ENCODE peak calls at places on chromosome 3, in seven cellular contexts. One of them, this sample, is unnamed.

GRCh38 chr3:40387001-40387894 is at the start of gene ENTPD3:
- DNase-seq in GM03348: peak
- DNase-seq in HuH-7: no peak
- DNase-seq in PC-9: peak
- DNase-seq in fibroblast of mammary gland: no peak
- DNase-seq in stimulated activated CD8-positive, alpha-beta memory T cell treated with anti-CD3 and anti-CD28 coated beads, Interleukin-4, amount 100 ng/mL, for 4 hours: no peak
- DNase-seq in NAMALWA: no peak
- DNase-seq in this sample: peak

GRCh38 chr3:58041182-58041825 is 33.1 kb downstream of the FLNB start:
- DNase-seq in GM03348: no peak
- DNase-seq in HuH-7: no peak
- DNase-seq in PC-9: no peak
- DNase-seq in fibroblast of mammary gland: no peak
- DNase-seq in stimulated activated CD8-positive, alpha-beta memory T cell treated with anti-CD3 and anti-CD28 coated beads, Interleukin-4, amount 100 ng/mL, for 4 hours: no peak
- DNase-seq in NAMALWA: no peak
- DNase-seq in this sample: no peak

GRCh38 chr3:48826451-48826850 is 21.2 kb downstream of the PRKAR2A start:
- DNase-seq in GM03348: peak
- DNase-seq in HuH-7: no peak
- DNase-seq in PC-9: no peak
- DNase-seq in fibroblast of mammary gland: peak
- DNase-seq in stimulated activated CD8-positive, alpha-beta memory T cell treated with anti-CD3 and anti-CD28 coated beads, Interleukin-4, amount 100 ng/mL, for 4 hours: no peak
- DNase-seq in NAMALWA: no peak
- DNase-seq in this sample: no peak

GRCh38 chr3:108092556-108092955 is 1.7 kb upstream of the CD47 start:
- DNase-seq in GM03348: no peak
- DNase-seq in HuH-7: no peak
- DNase-seq in PC-9: no peak
- DNase-seq in fibroblast of mammary gland: no peak
- DNase-seq in stimulated activated CD8-positive, alpha-beta memory T cell treated with anti-CD3 and anti-CD28 coated beads, Interleukin-4, amount 100 ng/mL, for 4 hours: no peak
- DNase-seq in NAMALWA: no peak
- DNase-seq in this sample: no peak

GRCh38 chr3:38960953-38961622 is 90.7 kb downstream of the SCN11A start:
- DNase-seq in GM03348: peak
- DNase-seq in HuH-7: peak
- DNase-seq in PC-9: peak
- DNase-seq in fibroblast of mammary gland: peak
- DNase-seq in stimulated activated CD8-positive, alpha-beta memory T cell treated with anti-CD3 and anti-CD28 coated beads, Interleukin-4, amount 100 ng/mL, for 4 hours: no peak
- DNase-seq in NAMALWA: peak
- DNase-seq in this sample: peak

GRCh38 chr3:197525706-197526105 is 30.1 kb downstream of the BDH1 start:
- DNase-seq in GM03348: no peak
- DNase-seq in HuH-7: no peak
- DNase-seq in PC-9: no peak
- DNase-seq in fibroblast of mammary gland: peak
- DNase-seq in stimulated activated CD8-positive, alpha-beta memory T cell treated with anti-CD3 and anti-CD28 coated beads, Interleukin-4, amount 100 ng/mL, for 4 hours: no peak
- DNase-seq in NAMALWA: no peak
- DNase-seq in this sample: no peak

GRCh38 chr3:183188895-183189462 is 26.4 kb upstream of the LAMP3 start:
- DNase-seq in GM03348: peak
- DNase-seq in HuH-7: no peak
- DNase-seq in PC-9: no peak
- DNase-seq in fibroblast of mammary gland: peak
- DNase-seq in stimulated activated CD8-positive, alpha-beta memory T cell treated with anti-CD3 and anti-CD28 coated beads, Interleukin-4, amount 100 ng/mL, for 4 hours: peak
- DNase-seq in NAMALWA: peak
- DNase-seq in this sample: no peak

GRCh38 chr3:122105626-122106025 is 50.5 kb downstream of the CD86 start:
- DNase-seq in GM03348: peak
- DNase-seq in HuH-7: no peak
- DNase-seq in PC-9: no peak
- DNase-seq in fibroblast of mammary gland: peak
- DNase-seq in stimulated activated CD8-positive, alpha-beta memory T cell treated with anti-CD3 and anti-CD28 coated beads, Interleukin-4, amount 100 ng/mL, for 4 hours: no peak
- DNase-seq in NAMALWA: no peak
- DNase-seq in this sample: no peak

GRCh38 chr3:4660936-4661335 is 167.8 kb downstream of the ITPR1 start:
- DNase-seq in GM03348: no peak
- DNase-seq in HuH-7: no peak
- DNase-seq in PC-9: no peak
- DNase-seq in fibroblast of mammary gland: no peak
- DNase-seq in stimulated activated CD8-positive, alpha-beta memory T cell treated with anti-CD3 and anti-CD28 coated beads, Interleukin-4, amount 100 ng/mL, for 4 hours: no peak
- DNase-seq in NAMALWA: no peak
- DNase-seq in this sample: no peak

GRCh38 chr3:189365609-189366564 is 194.1 kb downstream of the TPRG1 start:
- DNase-seq in GM03348: peak
- DNase-seq in HuH-7: no peak
- DNase-seq in PC-9: no peak
- DNase-seq in fibroblast of mammary gland: no peak
- DNase-seq in stimulated activated CD8-positive, alpha-beta memory T cell treated with anti-CD3 and anti-CD28 coated beads, Interleukin-4, amount 100 ng/mL, for 4 hours: no peak
- DNase-seq in NAMALWA: no peak
- DNase-seq in this sample: no peak

GRCh38 chr3:72683068-72683467 is 165.2 kb downstream of the SHQ1 start:
- DNase-seq in GM03348: no peak
- DNase-seq in HuH-7: no peak
- DNase-seq in PC-9: no peak
- DNase-seq in fibroblast of mammary gland: no peak
- DNase-seq in stimulated activated CD8-positive, alpha-beta memory T cell treated with anti-CD3 and anti-CD28 coated beads, Interleukin-4, amount 100 ng/mL, for 4 hours: no peak
- DNase-seq in NAMALWA: no peak
- DNase-seq in this sample: no peak

GRCh38 chr3:23094890-23095462 is 108.2 kb upstream of the UBE2E2 start:
- DNase-seq in GM03348: no peak
- DNase-seq in HuH-7: no peak
- DNase-seq in PC-9: peak
- DNase-seq in fibroblast of mammary gland: peak
- DNase-seq in stimulated activated CD8-positive, alpha-beta memory T cell treated with anti-CD3 and anti-CD28 coated beads, Interleukin-4, amount 100 ng/mL, for 4 hours: no peak
- DNase-seq in NAMALWA: no peak
- DNase-seq in this sample: peak

GRCh38 chr3:165185707-165186327 is 10.4 kb downstream of the SLITRK3 start:
- DNase-seq in GM03348: peak
- DNase-seq in HuH-7: peak
- DNase-seq in PC-9: peak
- DNase-seq in fibroblast of mammary gland: peak
- DNase-seq in stimulated activated CD8-positive, alpha-beta memory T cell treated with anti-CD3 and anti-CD28 coated beads, Interleukin-4, amount 100 ng/mL, for 4 hours: no peak
- DNase-seq in NAMALWA: peak
- DNase-seq in this sample: peak

GRCh38 chr3:179865876-179866505 is 170.7 kb downstream of the PEX5L start:
- DNase-seq in GM03348: no peak
- DNase-seq in HuH-7: no peak
- DNase-seq in PC-9: no peak
- DNase-seq in fibroblast of mammary gland: no peak
- DNase-seq in stimulated activated CD8-positive, alpha-beta memory T cell treated with anti-CD3 and anti-CD28 coated beads, Interleukin-4, amount 100 ng/mL, for 4 hours: no peak
- DNase-seq in NAMALWA: no peak
- DNase-seq in this sample: no peak

GRCh38 chr3:31724681-31725080 is 192.0 kb downstream of the STT3B start:
- DNase-seq in GM03348: no peak
- DNase-seq in HuH-7: no peak
- DNase-seq in PC-9: no peak
- DNase-seq in fibroblast of mammary gland: peak
- DNase-seq in stimulated activated CD8-positive, alpha-beta memory T cell treated with anti-CD3 and anti-CD28 coated beads, Interleukin-4, amount 100 ng/mL, for 4 hours: no peak
- DNase-seq in NAMALWA: peak
- DNase-seq in this sample: peak

GRCh38 chr3:128556949-128557348 is 63.9 kb upstream of the GATA2 start:
- DNase-seq in GM03348: no peak
- DNase-seq in HuH-7: no peak
- DNase-seq in PC-9: no peak
- DNase-seq in fibroblast of mammary gland: no peak
- DNase-seq in stimulated activated CD8-positive, alpha-beta memory T cell treated with anti-CD3 and anti-CD28 coated beads, Interleukin-4, amount 100 ng/mL, for 4 hours: no peak
- DNase-seq in NAMALWA: no peak
- DNase-seq in this sample: no peak

GRCh38 chr3:45180051-45180450 is 33.9 kb upstream of the CDCP1 start:
- DNase-seq in GM03348: peak
- DNase-seq in HuH-7: no peak
- DNase-seq in PC-9: no peak
- DNase-seq in fibroblast of mammary gland: peak
- DNase-seq in stimulated activated CD8-positive, alpha-beta memory T cell treated with anti-CD3 and anti-CD28 coated beads, Interleukin-4, amount 100 ng/mL, for 4 hours: no peak
- DNase-seq in NAMALWA: no peak
- DNase-seq in this sample: no peak

GRCh38 chr3:161070980-161071663 is 34.0 kb downstream of the B3GALNT1 start:
- DNase-seq in GM03348: no peak
- DNase-seq in HuH-7: no peak
- DNase-seq in PC-9: no peak
- DNase-seq in fibroblast of mammary gland: no peak
- DNase-seq in stimulated activated CD8-positive, alpha-beta memory T cell treated with anti-CD3 and anti-CD28 coated beads, Interleukin-4, amount 100 ng/mL, for 4 hours: no peak
- DNase-seq in NAMALWA: no peak
- DNase-seq in this sample: no peak

GRCh38 chr3:197465197-197465995 is 90.4 kb downstream of the BDH1 start:
- DNase-seq in GM03348: no peak
- DNase-seq in HuH-7: no peak
- DNase-seq in PC-9: no peak
- DNase-seq in fibroblast of mammary gland: no peak
- DNase-seq in stimulated activated CD8-positive, alpha-beta memory T cell treated with anti-CD3 and anti-CD28 coated beads, Interleukin-4, amount 100 ng/mL, for 4 hours: no peak
- DNase-seq in NAMALWA: no peak
- DNase-seq in this sample: no peak

GRCh38 chr3:172159962-172160538 is 120.7 kb downstream of the FNDC3B start:
- DNase-seq in GM03348: no peak
- DNase-seq in HuH-7: no peak
- DNase-seq in PC-9: no peak
- DNase-seq in fibroblast of mammary gland: peak
- DNase-seq in stimulated activated CD8-positive, alpha-beta memory T cell treated with anti-CD3 and anti-CD28 coated beads, Interleukin-4, amount 100 ng/mL, for 4 hours: no peak
- DNase-seq in NAMALWA: no peak
- DNase-seq in this sample: no peak

GRCh38 chr3:18440053-18440768 is 15.1 kb upstream of the SATB1 start:
- DNase-seq in GM03348: peak
- DNase-seq in HuH-7: no peak
- DNase-seq in PC-9: no peak
- DNase-seq in fibroblast of mammary gland: no peak
- DNase-seq in stimulated activated CD8-positive, alpha-beta memory T cell treated with anti-CD3 and anti-CD28 coated beads, Interleukin-4, amount 100 ng/mL, for 4 hours: no peak
- DNase-seq in NAMALWA: peak
- DNase-seq in this sample: no peak

GRCh38 chr3:126553284-126553811 is 5.4 kb downstream of the C3orf22 start:
- DNase-seq in GM03348: no peak
- DNase-seq in HuH-7: no peak
- DNase-seq in PC-9: no peak
- DNase-seq in fibroblast of mammary gland: no peak
- DNase-seq in stimulated activated CD8-positive, alpha-beta memory T cell treated with anti-CD3 and anti-CD28 coated beads, Interleukin-4, amount 100 ng/mL, for 4 hours: no peak
- DNase-seq in NAMALWA: no peak
- DNase-seq in this sample: no peak